ENCODE peak calls at places on chromosomes 13 and 19, in six cellular contexts. J is GDM1, H is OCI-M1, Y is brain microvascular endothelial cell, M is A673, E is head of caudate nucleus. R is an unnamed sample.

GRCh38 chr19:49554701-49555181 is 25.6 kb downstream of the NOSIP start:
- DNase-seq in J (no peak), H (no peak), Y (no peak), M (peak; percentile 68), E (no peak), R (no peak)

GRCh38 chr19:48444933-48445194 is 919 bp upstream of the GRWD1 start:
- DNase-seq in J (no peak), H (no peak), Y (no peak), M (peak; percentile 69), E (no peak), R (no peak)

GRCh38 chr13:99949657-99950413 is 21.7 kb downstream of the ZIC5 start:
- DNase-seq in J (no peak), H (no peak), Y (no peak), M (peak; percentile 77), E (no peak), R (no peak)

GRCh38 chr13:80585531-80585930 is 244.6 kb upstream of the SPRY2 start:
- DNase-seq in J (no peak), H (no peak), Y (no peak), M (no peak), E (no peak), R (no peak)

GRCh38 chr19:58559275-58560006 is 1.0 kb upstream of the UBE2M start:
- DNase-seq in J (no peak), H (no peak), Y (peak; percentile 85), M (peak; percentile 92), E (peak; percentile 84), R (no peak)

GRCh38 chr13:92966341-92966740 is 260.3 kb upstream of the GPC6 start:
- DNase-seq in J (no peak), H (no peak), Y (no peak), M (no peak), E (no peak), R (no peak)

GRCh38 chr19:11942008-11942842 is 17.3 kb downstream of the ZNF700 start:
- DNase-seq in J (no peak), H (no peak), Y (no peak), M (no peak), E (no peak), R (no peak)

GRCh38 chr13:80237646-80238045 is 103.3 kb downstream of the SPRY2 start:
- DNase-seq in J (no peak), H (no peak), Y (no peak), M (no peak), E (no peak), R (no peak)

GRCh38 chr13:22596157-22596863 is 584.5 kb upstream of the SGCG start:
- DNase-seq in J (no peak), H (no peak), Y (no peak), M (no peak), E (no peak), R (no peak)

GRCh38 chr13:26772531-26772930 is 11.9 kb upstream of the GPR12 start:
- DNase-seq in J (no peak), H (no peak), Y (no peak), M (no peak), E (no peak), R (no peak)

R was measured in MV-4-11.